ENCODE peak calls at places on chromosomes 6 and 20, in seven cellular contexts. One of them, this sample, is unnamed.

GRCh38 chr6:107972413-107973096 is 14.5 kb upstream of the SEC63 start:
- DNase-seq in ecto neural progenitor cell: no peak
- DNase-seq in GOT3: no peak
- DNase-seq in astrocyte of the spinal cord: no peak
- DNase-seq in CD4-positive, alpha-beta T cell: no peak
- DNase-seq in AG08395: no peak
- DNase-seq in left colon: no peak
- DNase-seq in this sample: no peak

GRCh38 chr6:1481326-1481725 is 92.0 kb downstream of the FOXF2 start:
- DNase-seq in ecto neural progenitor cell: no peak
- DNase-seq in GOT3: no peak
- DNase-seq in astrocyte of the spinal cord: peak
- DNase-seq in CD4-positive, alpha-beta T cell: no peak
- DNase-seq in AG08395: peak
- DNase-seq in left colon: no peak
- DNase-seq in this sample: peak

GRCh38 chr20:53793783-53794383 is 200.2 kb upstream of the ZNF217 start:
- DNase-seq in ecto neural progenitor cell: no peak
- DNase-seq in GOT3: no peak
- DNase-seq in astrocyte of the spinal cord: no peak
- DNase-seq in CD4-positive, alpha-beta T cell: no peak
- DNase-seq in AG08395: no peak
- DNase-seq in left colon: no peak
- DNase-seq in this sample: no peak

GRCh38 chr6:52399511-52400315 is 20.4 kb upstream of the EFHC1 start:
- DNase-seq in ecto neural progenitor cell: peak
- DNase-seq in GOT3: no peak
- DNase-seq in astrocyte of the spinal cord: peak
- DNase-seq in CD4-positive, alpha-beta T cell: no peak
- DNase-seq in AG08395: peak
- DNase-seq in left colon: peak
- DNase-seq in this sample: peak

GRCh38 chr6:81331526-81331925 is 421.0 kb downstream of the TENT5A start:
- DNase-seq in ecto neural progenitor cell: no peak
- DNase-seq in GOT3: no peak
- DNase-seq in astrocyte of the spinal cord: peak
- DNase-seq in CD4-positive, alpha-beta T cell: no peak
- DNase-seq in AG08395: peak
- DNase-seq in left colon: no peak
- DNase-seq in this sample: no peak

GRCh38 chr6:15796130-15796766 is 133.4 kb upstream of the DTNBP1 start:
- DNase-seq in ecto neural progenitor cell: no peak
- DNase-seq in GOT3: no peak
- DNase-seq in astrocyte of the spinal cord: peak
- DNase-seq in CD4-positive, alpha-beta T cell: no peak
- DNase-seq in AG08395: no peak
- DNase-seq in left colon: no peak
- DNase-seq in this sample: no peak

GRCh38 chr6:43744490-43744889 is 25.5 kb upstream of the VEGFA start:
- DNase-seq in ecto neural progenitor cell: no peak
- DNase-seq in GOT3: no peak
- DNase-seq in astrocyte of the spinal cord: no peak
- DNase-seq in CD4-positive, alpha-beta T cell: no peak
- DNase-seq in AG08395: no peak
- DNase-seq in left colon: no peak
- DNase-seq in this sample: no peak

GRCh38 chr6:11994875-11995461 is 17.1 kb upstream of the HIVEP1 start:
- DNase-seq in ecto neural progenitor cell: no peak
- DNase-seq in GOT3: no peak
- DNase-seq in astrocyte of the spinal cord: no peak
- DNase-seq in CD4-positive, alpha-beta T cell: no peak
- DNase-seq in AG08395: no peak
- DNase-seq in left colon: no peak
- DNase-seq in this sample: no peak

GRCh38 chr6:106667022-106667402 is 37.6 kb downstream of the QRSL1 start:
- DNase-seq in ecto neural progenitor cell: no peak
- DNase-seq in GOT3: no peak
- DNase-seq in astrocyte of the spinal cord: no peak
- DNase-seq in CD4-positive, alpha-beta T cell: no peak
- DNase-seq in AG08395: no peak
- DNase-seq in left colon: no peak
- DNase-seq in this sample: no peak

GRCh38 chr6:88013015-88013414 is 34.6 kb upstream of the SPACA1 start:
- DNase-seq in ecto neural progenitor cell: no peak
- DNase-seq in GOT3: no peak
- DNase-seq in astrocyte of the spinal cord: no peak
- DNase-seq in CD4-positive, alpha-beta T cell: no peak
- DNase-seq in AG08395: no peak
- DNase-seq in left colon: no peak
- DNase-seq in this sample: peak